ENCODE peak calls at places on chromosome 16, in six cellular contexts. S is ovary; T is stimulated activated CD8-positive, alpha-beta memory T cell treated with anti-CD3 and anti-CD28 coated beads, Interleukin-2, amount 100 ng/mL, for 1 hour; H is mucosa of descending colon; D is ELR; P is Peyer's patch. U is an unnamed sample.

GRCh38 chr16:85639529-85640253 is 26.6 kb downstream of the GSE1 start:
- DNase-seq in S (no peak), T (no peak), H (no peak), D (no peak), P (peak; percentile 70), U (peak; percentile 42)

GRCh38 chr16:67260426-67261063 is 11.8 kb downstream of the SLC9A5 start:
- DNase-seq in S (peak; percentile 9), T (no peak), H (peak; percentile 54), D (peak; percentile 71), P (peak; percentile 28), U (peak; percentile 63)

GRCh38 chr16:57742543-57742942 is 7.0 kb downstream of the KATNB1 start:
- DNase-seq in S (no peak), T (no peak), H (no peak), D (no peak), P (no peak), U (no peak)

GRCh38 chr16:58421529-58421928 is 29.3 kb downstream of the GINS3 start:
- DNase-seq in S (no peak), T (no peak), H (no peak), D (peak; percentile 62), P (no peak), U (peak; percentile 9)

GRCh38 chr16:87602005-87602790 is at the start of gene JPH3:
- DNase-seq in S (no peak), T (no peak), H (no peak), D (no peak), P (no peak), U (no peak)

GRCh38 chr16:80463303-80463702 is 77.5 kb upstream of the DYNLRB2 start:
- DNase-seq in S (no peak), T (no peak), H (no peak), D (no peak), P (no peak), U (no peak)

GRCh38 chr16:9012848-9013507 is 49.3 kb upstream of the USP7 start:
- DNase-seq in S (no peak), T (no peak), H (no peak), D (no peak), P (no peak), U (peak; percentile 35)

GRCh38 chr16:7315813-7316212 is 16.8 kb upstream of the RBFOX1 start:
- DNase-seq in S (no peak), T (no peak), H (no peak), D (no peak), P (no peak), U (no peak)

GRCh38 chr16:76777721-76778120 is 413.3 kb upstream of the MON1B start:
- DNase-seq in S (no peak), T (no peak), H (no peak), D (no peak), P (no peak), U (no peak)

GRCh38 chr16:48596326-48596725 is 13.7 kb downstream of the N4BP1 start:
- DNase-seq in S (no peak), T (no peak), H (no peak), D (no peak), P (no peak), U (no peak)